ENCODE peak calls at places on chromosomes 7 and 10, in four cellular contexts. K, D, Q and G are unnamed samples.

GRCh38 chr10:94403034-94403822 is 887 bp downstream of the TBC1D12 start:
- DNase-seq in K (peak; percentile 11), D (peak; percentile 64), Q (no peak), G (peak; percentile 18)

GRCh38 chr7:47104206-47104549 is 477.7 kb downstream of the TNS3 start:
- DNase-seq in K (no peak), D (no peak), Q (no peak), G (no peak)

GRCh38 chr10:86223256-86223655 is 143.3 kb downstream of the GRID1 start:
- DNase-seq in K (no peak), D (no peak), Q (no peak), G (no peak)

GRCh38 chr7:137590071-137590470 is 246.5 kb upstream of the PTN start:
- DNase-seq in K (no peak), D (no peak), Q (no peak), G (no peak)

GRCh38 chr7:2724453-2725177 is 36.6 kb downstream of the AMZ1 start:
- DNase-seq in K (no peak), D (no peak), Q (no peak), G (no peak)

GRCh38 chr7:127905491-127906330 is 125.5 kb downstream of the LRRC4 start:
- DNase-seq in K (no peak), D (peak; percentile 4), Q (no peak), G (no peak)

GRCh38 chr10:80472234-80473095 is 18.4 kb downstream of the TSPAN14 start:
- DNase-seq in K (no peak), D (peak; percentile 74), Q (no peak), G (no peak)

GRCh38 chr7:82234457-82235049 is 209.0 kb downstream of the CACNA2D1 start:
- DNase-seq in K (no peak), D (no peak), Q (no peak), G (no peak)

GRCh38 chr10:120011359-120012132 is 119.0 kb downstream of the SEC23IP start:
- DNase-seq in K (no peak), D (no peak), Q (no peak), G (no peak)

GRCh38 chr7:75951506-75951905 is 36.6 kb downstream of the POR start:
- DNase-seq in K (no peak), D (no peak), Q (no peak), G (no peak)

GRCh38 chr7:101941481-101942383 is 124.3 kb downstream of the CUX1 start:
- DNase-seq in K (no peak), D (peak; percentile 76), Q (no peak), G (peak; percentile 9)

GRCh38 chr10:87511526-87511925 is 6.8 kb downstream of the MINPP1 start:
- DNase-seq in K (no peak), D (no peak), Q (no peak), G (no peak)

GRCh38 chr10:76017026-76017732 is 585.8 kb downstream of the LRMDA start:
- DNase-seq in K (no peak), D (no peak), Q (no peak), G (no peak)

GRCh38 chr7:153887756-153888591 is 164.2 kb upstream of the DPP6 start:
- DNase-seq in K (no peak), D (no peak), Q (no peak), G (no peak)